ENCODE peak calls at places on chromosomes 16 and 17, in ten cellular contexts. One of them, this sample, is unnamed.

GRCh38 chr16:72474511-72475123 is 302.7 kb upstream of the PMFBP1 start:
- DNase-seq in sigmoid colon: no peak
- DNase-seq in mammary epithelial cell: peak; percentile 85
- DNase-seq in stomach: no peak
- DNase-seq in right cardiac atrium: no peak
- DNase-seq in PC-9: peak; percentile 56
- DNase-seq in psoas muscle: no peak
- DNase-seq in small intestine: no peak
- DNase-seq in body of pancreas: no peak
- DNase-seq in fibroblast of lung: peak; percentile 99
- DNase-seq in this sample: no peak

GRCh38 chr16:48383877-48384304 is 1.3 kb downstream of the SIAH1 start:
- DNase-seq in sigmoid colon: no peak
- DNase-seq in mammary epithelial cell: peak; percentile 48
- DNase-seq in stomach: no peak
- DNase-seq in right cardiac atrium: no peak
- DNase-seq in PC-9: peak; percentile 44
- DNase-seq in psoas muscle: no peak
- DNase-seq in small intestine: no peak
- DNase-seq in body of pancreas: peak; percentile 38
- DNase-seq in fibroblast of lung: peak; percentile 41
- DNase-seq in this sample: no peak

GRCh38 chr17:32551186-32551955 is 64.6 kb downstream of the CDK5R1 start:
- DNase-seq in sigmoid colon: no peak
- DNase-seq in mammary epithelial cell: peak; percentile 92
- DNase-seq in stomach: no peak
- DNase-seq in right cardiac atrium: no peak
- DNase-seq in PC-9: peak; percentile 91
- DNase-seq in psoas muscle: no peak
- DNase-seq in small intestine: peak; percentile 37
- DNase-seq in body of pancreas: no peak
- DNase-seq in fibroblast of lung: peak; percentile 84
- DNase-seq in this sample: no peak

GRCh38 chr16:28930652-28931051 is 1.1 kb upstream of the CD19 start:
- DNase-seq in sigmoid colon: no peak
- DNase-seq in mammary epithelial cell: no peak
- DNase-seq in stomach: no peak
- DNase-seq in right cardiac atrium: no peak
- DNase-seq in PC-9: no peak
- DNase-seq in psoas muscle: no peak
- DNase-seq in small intestine: no peak
- DNase-seq in body of pancreas: no peak
- DNase-seq in fibroblast of lung: no peak
- DNase-seq in this sample: no peak

GRCh38 chr16:23836404-23837291 is 865 bp downstream of the PRKCB start:
- DNase-seq in sigmoid colon: peak; percentile 65
- DNase-seq in mammary epithelial cell: no peak
- DNase-seq in stomach: peak; percentile 48
- DNase-seq in right cardiac atrium: peak; percentile 60
- DNase-seq in PC-9: no peak
- DNase-seq in psoas muscle: peak; percentile 19
- DNase-seq in small intestine: peak; percentile 30
- DNase-seq in body of pancreas: no peak
- DNase-seq in fibroblast of lung: no peak
- DNase-seq in this sample: peak; percentile 18

GRCh38 chr17:42683407-42684031 is 1.2 kb downstream of the CNTNAP1 start:
- DNase-seq in sigmoid colon: peak; percentile 91
- DNase-seq in mammary epithelial cell: no peak
- DNase-seq in stomach: peak; percentile 63
- DNase-seq in right cardiac atrium: peak; percentile 85
- DNase-seq in PC-9: no peak
- DNase-seq in psoas muscle: no peak
- DNase-seq in small intestine: no peak
- DNase-seq in body of pancreas: peak; percentile 25
- DNase-seq in fibroblast of lung: peak; percentile 69
- DNase-seq in this sample: no peak

GRCh38 chr16:75477680-75478473 is 13.4 kb upstream of the TMEM170A start:
- DNase-seq in sigmoid colon: no peak
- DNase-seq in mammary epithelial cell: peak; percentile 52
- DNase-seq in stomach: no peak
- DNase-seq in right cardiac atrium: no peak
- DNase-seq in PC-9: no peak
- DNase-seq in psoas muscle: no peak
- DNase-seq in small intestine: no peak
- DNase-seq in body of pancreas: no peak
- DNase-seq in fibroblast of lung: no peak
- DNase-seq in this sample: no peak

GRCh38 chr16:67406628-67407027 is 9.6 kb downstream of the ZDHHC1 start:
- DNase-seq in sigmoid colon: peak; percentile 76
- DNase-seq in mammary epithelial cell: peak; percentile 75
- DNase-seq in stomach: no peak
- DNase-seq in right cardiac atrium: no peak
- DNase-seq in PC-9: no peak
- DNase-seq in psoas muscle: no peak
- DNase-seq in small intestine: no peak
- DNase-seq in body of pancreas: no peak
- DNase-seq in fibroblast of lung: peak; percentile 86
- DNase-seq in this sample: no peak

GRCh38 chr16:4687946-4688673 is 5.3 kb upstream of the NUDT16L1 start:
- DNase-seq in sigmoid colon: peak; percentile 66
- DNase-seq in mammary epithelial cell: no peak
- DNase-seq in stomach: no peak
- DNase-seq in right cardiac atrium: peak; percentile 53
- DNase-seq in PC-9: no peak
- DNase-seq in psoas muscle: no peak
- DNase-seq in small intestine: no peak
- DNase-seq in body of pancreas: no peak
- DNase-seq in fibroblast of lung: no peak
- DNase-seq in this sample: no peak

GRCh38 chr16:49834496-49835009 is 21.4 kb downstream of the ZNF423 start:
- DNase-seq in sigmoid colon: peak; percentile 87
- DNase-seq in mammary epithelial cell: no peak
- DNase-seq in stomach: no peak
- DNase-seq in right cardiac atrium: peak; percentile 95
- DNase-seq in PC-9: no peak
- DNase-seq in psoas muscle: peak; percentile 89
- DNase-seq in small intestine: no peak
- DNase-seq in body of pancreas: peak; percentile 28
- DNase-seq in fibroblast of lung: no peak
- DNase-seq in this sample: no peak

DNA sequence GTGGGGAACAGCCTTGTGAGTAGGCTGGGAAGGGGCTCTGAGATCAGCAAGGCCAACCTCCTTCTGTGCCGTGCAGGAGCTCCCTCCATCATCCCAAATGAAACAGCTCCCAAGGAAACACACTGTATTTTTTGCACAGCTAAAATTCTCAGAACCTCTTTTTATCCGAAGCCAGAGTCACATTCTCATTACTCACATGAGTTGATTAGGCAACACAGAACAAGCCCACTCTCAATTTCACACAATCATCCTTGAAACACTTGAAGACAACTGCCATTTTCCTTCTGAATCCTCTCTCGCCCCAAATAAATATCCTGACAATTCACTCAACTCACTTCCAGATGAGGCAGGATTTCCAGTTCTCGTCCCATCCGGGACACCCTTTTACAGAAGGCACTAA is 66.1 kb downstream of the MYO18A start:
- DNase-seq in sigmoid colon: no peak
- DNase-seq in mammary epithelial cell: no peak
- DNase-seq in stomach: no peak
- DNase-seq in right cardiac atrium: no peak
- DNase-seq in PC-9: no peak
- DNase-seq in psoas muscle: no peak
- DNase-seq in small intestine: no peak
- DNase-seq in body of pancreas: no peak
- DNase-seq in fibroblast of lung: no peak
- DNase-seq in this sample: no peak
- H3K27ac ChIP-seq in sigmoid colon: no peak overlapping the region
- H3K27ac ChIP-seq in mammary epithelial cell: no peak overlapping the region
- H3K27ac ChIP-seq in stomach: no peak overlapping the region
- H3K27ac ChIP-seq in right cardiac atrium: no peak overlapping the region
- H3K27ac ChIP-seq in PC-9: no peak overlapping the region
- H3K27ac ChIP-seq in psoas muscle: peak overlapping the region; percentile 78
- H3K27ac ChIP-seq in small intestine: no peak overlapping the region
- H3K27ac ChIP-seq in body of pancreas: no peak overlapping the region
- H3K27ac ChIP-seq in fibroblast of lung: no peak overlapping the region
- H3K27ac ChIP-seq in this sample: no peak overlapping the region

GRCh38 chr16:70685061-70685937 is 554 bp downstream of the MTSS2 start:
- DNase-seq in sigmoid colon: no peak
- DNase-seq in mammary epithelial cell: no peak
- DNase-seq in stomach: no peak
- DNase-seq in right cardiac atrium: peak; percentile 77
- DNase-seq in PC-9: no peak
- DNase-seq in psoas muscle: peak; percentile 37
- DNase-seq in small intestine: no peak
- DNase-seq in body of pancreas: peak; percentile 36
- DNase-seq in fibroblast of lung: no peak
- DNase-seq in this sample: no peak
- H3K4me1 ChIP-seq in sigmoid colon: peaks cover 84% of the 10 kb centered on the region
- H3K4me1 ChIP-seq in mammary epithelial cell: peaks cover 63% of the 10 kb centered on the region
- H3K4me1 ChIP-seq in stomach: peaks cover 88% of the 10 kb centered on the region
- H3K4me1 ChIP-seq in right cardiac atrium: peaks cover 32% of the 10 kb centered on the region
- H3K4me1 ChIP-seq in PC-9: peaks cover 30% of the 10 kb centered on the region
- H3K4me1 ChIP-seq in psoas muscle: peaks cover 79% of the 10 kb centered on the region
- H3K4me1 ChIP-seq in small intestine: no peaks in the 10 kb centered on the region
- H3K4me1 ChIP-seq in body of pancreas: peaks cover 74% of the 10 kb centered on the region
- H3K4me1 ChIP-seq in fibroblast of lung: peaks cover 59% of the 10 kb centered on the region
- H3K4me1 ChIP-seq in this sample: peaks cover 7% of the 10 kb centered on the region

GRCh38 chr17:79741751-79742588 is 11.2 kb downstream of the ENPP7 start:
- DNase-seq in sigmoid colon: peak; percentile 73
- DNase-seq in mammary epithelial cell: no peak
- DNase-seq in stomach: peak; percentile 83
- DNase-seq in right cardiac atrium: peak; percentile 90
- DNase-seq in PC-9: no peak
- DNase-seq in psoas muscle: peak; percentile 73
- DNase-seq in small intestine: peak; percentile 73
- DNase-seq in body of pancreas: peak; percentile 85
- DNase-seq in fibroblast of lung: peak; percentile 40
- DNase-seq in this sample: peak; percentile 76

GRCh38 chr17:79741401-79741750 is 10.6 kb downstream of the ENPP7 start:
- DNase-seq in sigmoid colon: no peak
- DNase-seq in mammary epithelial cell: no peak
- DNase-seq in stomach: no peak
- DNase-seq in right cardiac atrium: no peak
- DNase-seq in PC-9: no peak
- DNase-seq in psoas muscle: no peak
- DNase-seq in small intestine: no peak
- DNase-seq in body of pancreas: no peak
- DNase-seq in fibroblast of lung: no peak
- DNase-seq in this sample: no peak

GRCh38 chr17:79742589-79742918 is 11.8 kb downstream of the ENPP7 start:
- DNase-seq in sigmoid colon: no peak
- DNase-seq in mammary epithelial cell: no peak
- DNase-seq in stomach: no peak
- DNase-seq in right cardiac atrium: no peak
- DNase-seq in PC-9: no peak
- DNase-seq in psoas muscle: no peak
- DNase-seq in small intestine: no peak
- DNase-seq in body of pancreas: no peak
- DNase-seq in fibroblast of lung: no peak
- DNase-seq in this sample: no peak

GRCh38 chr17:79743614-79744013 is 12.9 kb downstream of the ENPP7 start:
- DNase-seq in sigmoid colon: no peak
- DNase-seq in mammary epithelial cell: no peak
- DNase-seq in stomach: no peak
- DNase-seq in right cardiac atrium: no peak
- DNase-seq in PC-9: no peak
- DNase-seq in psoas muscle: no peak
- DNase-seq in small intestine: no peak
- DNase-seq in body of pancreas: no peak
- DNase-seq in fibroblast of lung: no peak
- DNase-seq in this sample: no peak

GRCh38 chr17:79742951-79743476 is 12.3 kb downstream of the ENPP7 start:
- DNase-seq in sigmoid colon: no peak
- DNase-seq in mammary epithelial cell: no peak
- DNase-seq in stomach: no peak
- DNase-seq in right cardiac atrium: no peak
- DNase-seq in PC-9: no peak
- DNase-seq in psoas muscle: no peak
- DNase-seq in small intestine: peak; percentile 63
- DNase-seq in body of pancreas: no peak
- DNase-seq in fibroblast of lung: no peak
- DNase-seq in this sample: no peak
- H3K27ac ChIP-seq in sigmoid colon: no peak overlapping the region
- H3K27ac ChIP-seq in mammary epithelial cell: no peak overlapping the region
- H3K27ac ChIP-seq in stomach: no peak overlapping the region
- H3K27ac ChIP-seq in right cardiac atrium: no peak overlapping the region
- H3K27ac ChIP-seq in PC-9: no peak overlapping the region
- H3K27ac ChIP-seq in psoas muscle: no peak overlapping the region
- H3K27ac ChIP-seq in small intestine: no peak overlapping the region
- H3K27ac ChIP-seq in body of pancreas: no peak overlapping the region
- H3K27ac ChIP-seq in fibroblast of lung: no peak overlapping the region
- H3K27ac ChIP-seq in this sample: no peak overlapping the region

DNA sequence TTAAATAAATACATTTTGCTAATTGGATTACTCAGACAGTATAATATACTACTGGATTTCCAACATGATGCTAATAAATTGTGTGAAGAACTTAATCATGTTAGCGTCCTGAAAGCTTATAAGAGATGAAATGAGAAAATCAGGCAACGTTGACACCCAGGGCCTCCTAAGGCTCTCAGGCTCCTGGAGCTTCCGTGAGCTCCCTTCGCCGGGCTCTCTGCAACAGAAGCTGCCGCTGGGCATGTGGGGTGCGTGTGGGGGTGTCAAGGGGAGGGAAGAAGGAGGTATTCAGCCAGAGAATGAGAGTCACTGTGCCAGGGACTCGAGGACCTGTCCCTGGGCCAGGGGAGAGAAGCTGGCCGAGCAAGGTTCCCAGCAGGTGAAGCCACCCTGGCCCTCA is 173.0 kb upstream of the TNRC6C start:
- DNase-seq in sigmoid colon: no peak
- DNase-seq in mammary epithelial cell: no peak
- DNase-seq in stomach: no peak
- DNase-seq in right cardiac atrium: no peak
- DNase-seq in PC-9: no peak
- DNase-seq in psoas muscle: no peak
- DNase-seq in small intestine: no peak
- DNase-seq in body of pancreas: no peak
- DNase-seq in fibroblast of lung: no peak
- DNase-seq in this sample: no peak
- H3K4me1 ChIP-seq in sigmoid colon: no peaks in the 10 kb centered on the region
- H3K4me1 ChIP-seq in mammary epithelial cell: no peaks in the 10 kb centered on the region
- H3K4me1 ChIP-seq in stomach: no peaks in the 10 kb centered on the region
- H3K4me1 ChIP-seq in right cardiac atrium: no peaks in the 10 kb centered on the region
- H3K4me1 ChIP-seq in PC-9: no peaks in the 10 kb centered on the region
- H3K4me1 ChIP-seq in psoas muscle: no peaks in the 10 kb centered on the region
- H3K4me1 ChIP-seq in small intestine: no peaks in the 10 kb centered on the region
- H3K4me1 ChIP-seq in body of pancreas: no peaks in the 10 kb centered on the region
- H3K4me1 ChIP-seq in fibroblast of lung: no peaks in the 10 kb centered on the region
- H3K4me1 ChIP-seq in this sample: peaks cover 25% of the 10 kb centered on the region